ENCODE peak calls at places on chromosomes 2 and 18, in five cellular contexts. F is CD8-positive, alpha-beta T cell; A is SJSA1; W is CD4-positive, alpha-beta T cell; Z is psoas muscle. T is an unnamed sample.

GRCh38 chr18:6885992-6886823 is 156.7 kb downstream of the ARHGAP28 start:
- DNase-seq in F (no peak), A (peak), W (no peak), Z (no peak), T (peak)

GRCh38 chr2:85390941-85391669 is 19.1 kb downstream of the CAPG start:
- DNase-seq in F (peak), A (no peak), W (peak), Z (peak), T (no peak)

GRCh38 chr2:186135697-186136096 is 350.4 kb upstream of the ZC3H15 start:
- DNase-seq in F (no peak), A (no peak), W (no peak), Z (no peak), T (no peak)

GRCh38 chr2:158598856-158599517 is 142.2 kb downstream of the PKP4 start:
- DNase-seq in F (no peak), A (peak), W (no peak), Z (no peak), T (no peak)

GRCh38 chr2:86035371-86035882 is 70.3 kb downstream of the POLR1A start:
- DNase-seq in F (no peak), A (no peak), W (no peak), Z (no peak), T (no peak)

GRCh38 chr2:39377226-39377939 is 59.7 kb downstream of the MAP4K3 start:
- DNase-seq in F (no peak), A (no peak), W (no peak), Z (no peak), T (no peak)

GRCh38 chr2:2743164-2743571 is 412.1 kb upstream of the MYT1L start:
- DNase-seq in F (no peak), A (no peak), W (no peak), Z (peak), T (peak)

GRCh38 chr2:112793449-112793978 is 9.2 kb upstream of the IL1A start:
- DNase-seq in F (no peak), A (no peak), W (no peak), Z (no peak), T (no peak)

GRCh38 chr18:52992041-52992440 is 652.0 kb downstream of the DCC start:
- DNase-seq in F (no peak), A (no peak), W (no peak), Z (no peak), T (no peak)

GRCh38 chr2:144705328-144706245 is 185.7 kb upstream of the ZEB2 start:
- DNase-seq in F (no peak), A (peak), W (no peak), Z (no peak), T (no peak)

DNA sequence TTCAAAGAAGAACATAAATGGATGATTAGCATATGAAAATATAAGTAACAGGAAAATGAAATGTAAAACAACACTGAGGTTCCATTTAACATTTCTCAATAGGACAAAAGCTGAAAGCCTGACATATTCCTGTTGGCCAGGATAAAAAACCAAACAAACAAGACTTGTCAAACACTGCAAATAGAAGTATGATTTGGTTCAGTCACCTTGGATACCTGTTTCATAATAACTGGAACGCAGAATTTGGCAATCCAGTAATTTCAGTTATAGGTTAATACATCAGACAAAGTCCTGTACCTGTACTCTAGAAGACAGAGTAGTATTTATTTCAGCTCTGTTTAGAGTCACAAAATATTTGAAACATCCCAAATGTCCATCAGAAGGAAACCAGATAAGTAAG is 16.5 kb upstream of the EVA1A start:
- DNase-seq in F (no peak), A (no peak), W (no peak), Z (no peak), T (no peak)
- H3K27ac ChIP-seq in F (no peak), A (no peak), W (no peak), Z (no peak), T (no peak)

GRCh38 chr18:60018801-60019462 is 119.1 kb downstream of the PMAIP1 start:
- DNase-seq in F (no peak), A (peak), W (no peak), Z (no peak), T (no peak)

GRCh38 chr18:60021556-60021955 is 121.8 kb downstream of the PMAIP1 start:
- DNase-seq in F (no peak), A (no peak), W (no peak), Z (no peak), T (no peak)

GRCh38 chr18:60017371-60017770 is 117.6 kb downstream of the PMAIP1 start:
- DNase-seq in F (no peak), A (no peak), W (no peak), Z (no peak), T (no peak)

GRCh38 chr18:60020107-60020925 is 120.5 kb downstream of the PMAIP1 start:
- DNase-seq in F (no peak), A (peak), W (no peak), Z (no peak), T (no peak)

DNA sequence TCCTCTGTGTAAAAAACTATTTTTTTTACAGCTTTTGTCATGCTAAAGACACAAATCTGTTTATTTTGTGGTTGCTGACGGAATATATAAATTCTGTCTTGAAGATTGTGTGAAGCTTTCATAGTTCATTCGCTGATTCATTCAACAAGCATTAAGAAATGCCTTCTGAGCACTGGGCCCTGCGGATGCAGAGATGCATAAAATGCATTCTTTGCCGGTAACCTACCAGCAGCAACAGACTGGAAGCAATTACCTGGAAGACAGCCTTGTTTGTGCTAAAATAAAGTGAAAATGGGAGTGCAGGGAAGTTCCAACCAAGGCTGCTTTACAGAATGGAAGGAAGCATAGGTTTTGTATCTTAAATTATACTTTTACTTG is 119.7 kb downstream of the PMAIP1 start:
- DNase-seq in F (no peak), A (peak), W (no peak), Z (no peak), T (no peak)
- H3K27ac ChIP-seq in F (no peak), A (peak), W (no peak), Z (no peak), T (no peak)

DNA sequence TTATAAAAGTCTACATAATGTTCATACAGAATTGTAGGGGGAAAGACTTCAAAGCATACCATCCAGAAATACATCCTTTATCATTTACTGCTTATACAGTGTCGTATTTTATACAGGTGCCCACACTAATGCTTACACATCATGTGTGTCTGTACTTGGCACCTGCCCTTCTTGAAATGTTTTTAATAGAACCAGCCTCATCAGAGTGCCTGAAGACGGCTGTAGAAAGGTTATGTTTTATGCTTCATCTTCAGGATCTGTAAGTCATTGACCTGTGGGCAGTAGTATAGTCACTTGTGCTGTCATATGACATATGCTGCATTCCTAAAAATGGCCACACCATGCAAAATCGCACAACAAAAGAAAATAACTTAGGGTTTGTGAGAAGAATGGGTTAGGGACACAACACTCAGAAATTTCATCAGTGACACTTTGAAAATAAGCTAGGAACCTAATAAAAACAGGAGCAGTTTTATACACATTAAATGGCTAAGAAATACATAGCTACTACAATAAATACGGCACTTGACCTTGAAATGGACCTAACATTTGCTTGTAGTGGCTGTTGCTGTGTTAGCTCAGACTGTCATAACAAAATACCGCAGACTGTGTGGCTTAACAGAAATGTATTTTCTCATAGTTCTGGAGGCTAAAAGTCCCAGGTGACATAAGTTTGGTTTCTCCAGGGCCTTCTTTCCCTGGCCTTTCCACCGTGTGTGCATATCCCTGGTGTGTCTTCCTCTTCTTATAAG is 112.6 kb downstream of the CERS6 start:
- DNase-seq in F (no peak), A (no peak), W (no peak), Z (no peak), T (no peak)
- H3K27ac ChIP-seq in F (no peak), A (no peak), W (no peak), Z (peak), T (no peak)

GRCh38 chr2:27973592-27973991 is 83.1 kb downstream of the BABAM2 start:
- DNase-seq in F (no peak), A (no peak), W (no peak), Z (no peak), T (no peak)
- H3K27ac ChIP-seq in F (no peak), A (no peak), W (no peak), Z (no peak), T (no peak)

T was measured in caudate nucleus.